ENCODE peak calls at places on chromosomes 16 and 17, in ten cellular contexts. Z, K, T, G, N, S, V, Y, I and O are unnamed samples.

GRCh38 chr16:982152-983043 is 828 bp downstream of the SOX8 start:
- DNase-seq in I (no peak), K (no peak), S (no peak), T (peak; percentile 43), N (no peak), Y (no peak), Z (no peak), G (no peak), V (no peak), O (no peak)

GRCh38 chr16:64991011-64991410 is 130.9 kb downstream of the CDH11 start:
- DNase-seq in G (no peak), K (no peak), T (no peak), V (no peak), Z (no peak), S (no peak), N (no peak), I (no peak), Y (no peak), O (no peak)

GRCh38 chr16:88703486-88704309 is 2.5 kb downstream of the RNF166 start:
- DNase-seq in I (no peak), S (no peak), Y (peak; percentile 69), V (no peak), Z (no peak), N (no peak), T (no peak), G (no peak), K (no peak), O (no peak)

GRCh38 chr16:82368041-82368440 is 198.0 kb upstream of the MPHOSPH6 start:
- DNase-seq in K (no peak), G (peak; percentile 2), Y (peak; percentile 75), S (no peak), T (peak; percentile 61), V (peak; percentile 38), Z (no peak), N (peak; percentile 32), I (no peak), O (no peak)

GRCh38 chr16:10069374-10069773 is 112.9 kb downstream of the GRIN2A start:
- DNase-seq in T (no peak), I (no peak), Y (peak; percentile 72), N (no peak), V (no peak), S (no peak), G (no peak), K (no peak), Z (no peak), O (no peak)

GRCh38 chr16:84243732-84244131 is 3.9 kb upstream of the KCNG4 start:
- DNase-seq in S (no peak), T (no peak), Y (no peak), G (no peak), K (no peak), I (no peak), N (no peak), V (no peak), Z (no peak), O (no peak)

GRCh38 chr17:41404024-41404651 is 6.7 kb upstream of the KRT31 start:
- DNase-seq in G (peak; percentile 80), N (peak; percentile 97), Z (no peak), I (no peak), K (no peak), S (peak; percentile 94), T (no peak), Y (peak; percentile 22), V (peak; percentile 86), O (peak; percentile 97)

GRCh38 chr16:2512920-2513404 is 790 bp upstream of the ATP6V0C start:
- DNase-seq in V (no peak), S (no peak), Y (no peak), K (no peak), N (no peak), I (peak; percentile 68), Z (no peak), G (no peak), T (peak; percentile 58), O (no peak)

GRCh38 chr16:69711115-69711740 is 15.1 kb downstream of the NQO1 start:
- DNase-seq in S (peak; percentile 17), N (peak; percentile 81), I (no peak), Y (no peak), G (peak; percentile 72), V (peak; percentile 43), T (no peak), Z (no peak), K (no peak), O (peak; percentile 66)

GRCh38 chr16:88963583-88963982 is 13.4 kb downstream of the CBFA2T3 start:
- DNase-seq in K (no peak), I (peak; percentile 45), G (no peak), T (no peak), Z (no peak), N (no peak), Y (peak; percentile 7), S (no peak), V (no peak), O (no peak)

GRCh38 chr16:65947951-65948350 is 418.5 kb upstream of the CDH5 start:
- DNase-seq in S (no peak), Z (no peak), I (no peak), K (no peak), V (no peak), Y (no peak), T (peak; percentile 31), G (no peak), N (no peak), O (no peak)

GRCh38 chr17:62111562-62112180 is 46.6 kb upstream of the MED13 start:
- DNase-seq in Z (no peak), Y (no peak), T (no peak), S (no peak), V (no peak), G (no peak), N (no peak), I (no peak), K (no peak), O (no peak)

GRCh38 chr16:3643095-3643730 is 11.3 kb upstream of the DNASE1 start:
- DNase-seq in S (no peak), K (no peak), Y (no peak), V (no peak), I (no peak), N (no peak), T (peak; percentile 39), G (no peak), Z (no peak), O (no peak)

DNA sequence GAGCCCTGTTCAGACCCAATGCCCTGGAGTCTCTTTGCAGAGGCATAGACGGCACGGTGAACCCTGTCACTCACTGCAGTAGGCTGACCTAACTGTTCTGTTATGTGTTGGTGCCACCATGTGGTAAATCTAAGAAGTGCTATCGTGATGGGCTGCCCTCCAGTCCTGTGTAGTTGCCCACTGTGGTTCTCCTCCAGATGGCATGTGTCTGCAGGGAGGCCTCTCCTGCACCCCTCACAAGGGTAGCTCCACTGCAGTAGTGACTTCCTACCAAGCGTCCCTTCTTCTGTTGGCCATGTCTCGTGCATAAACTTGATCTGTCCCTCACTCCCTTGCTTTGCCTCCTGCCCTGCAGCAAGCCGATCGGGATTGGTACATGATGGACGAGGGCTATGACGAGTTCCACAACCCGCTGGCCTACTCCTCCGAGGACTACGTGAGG is 5.8 kb downstream of the DHX38 start:
- DNase-seq in V (peak; percentile 49), Z (peak; percentile 13), T (peak; percentile 78), I (no peak), Y (no peak), N (peak; percentile 49), G (peak; percentile 64), K (peak; percentile 70), S (no peak), O (peak; percentile 32)
- TF ChIP-seq CTCF in V (peak; percentile 63), Z (peak; percentile 73), T (peak; percentile 66), I (peak; percentile 64), Y (peak; percentile 60), N (peak; percentile 55), G (peak; percentile 56), K (peak; percentile 71), S (peak; percentile 48), O (peak; percentile 54)

GRCh38 chr17:64002658-64003525 is 4.7 kb downstream of the PRR29 start:
- DNase-seq in S (no peak), G (no peak), V (no peak), Z (no peak), N (no peak), T (peak; percentile 20), K (no peak), Y (no peak), I (no peak), O (no peak)

GRCh38 chr17:64004218-64004770 is 6.1 kb downstream of the PRR29 start:
- DNase-seq in S (no peak), G (no peak), T (no peak), Z (no peak), K (no peak), N (no peak), I (no peak), V (no peak), Y (no peak), O (no peak)

GRCh38 chr17:64004903-64005733 is 7.0 kb downstream of the PRR29 start:
- DNase-seq in Y (no peak), K (no peak), I (no peak), G (no peak), N (no peak), S (no peak), Z (no peak), T (peak; percentile 19), V (no peak), O (no peak)

GRCh38 chr17:64001763-64002529 is 3.8 kb downstream of the PRR29 start:
- DNase-seq in N (peak; percentile 12), Y (peak; percentile 71), I (peak; percentile 85), G (peak; percentile 75), K (no peak), V (no peak), T (peak; percentile 27), S (no peak), Z (no peak), O (no peak)

DNA sequence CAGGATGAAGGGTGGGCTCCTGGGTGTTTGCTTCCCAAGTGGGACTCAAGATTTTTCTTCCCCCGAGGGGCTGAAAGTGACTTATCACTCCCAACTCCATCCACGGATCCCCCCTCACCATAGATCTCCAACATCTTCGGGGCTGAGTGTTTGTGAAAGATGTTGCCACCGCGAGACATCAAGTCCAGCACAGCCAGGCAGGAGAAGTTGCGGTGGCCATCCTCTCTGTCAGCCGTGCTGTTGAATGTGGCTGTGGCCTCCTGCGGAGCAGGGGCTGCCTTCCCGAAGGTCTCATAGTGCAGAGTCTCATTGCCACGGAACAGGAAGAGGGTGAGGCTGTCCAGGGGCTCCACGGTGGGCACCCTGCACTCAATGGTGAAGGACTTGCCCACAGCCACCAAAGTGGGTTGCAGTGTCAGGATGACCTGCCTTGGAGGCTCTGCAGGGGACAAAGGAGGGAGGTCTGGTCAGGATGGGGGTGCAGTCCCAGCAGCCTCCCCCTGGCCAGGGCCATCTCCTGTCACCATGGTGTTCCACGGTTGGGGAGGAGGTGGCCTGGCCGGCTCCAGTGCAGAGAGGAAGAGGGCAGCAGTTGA is 5.5 kb downstream of the PRR29 start:
- DNase-seq in V (no peak), K (no peak), S (no peak), N (no peak), G (no peak), Z (no peak), I (no peak), T (peak; percentile 18), Y (no peak), O (no peak)
- H3K4me3 ChIP-seq in V (no peak overlapping the region), K (no peak overlapping the region), S (no peak overlapping the region), N (no peak overlapping the region), G (no peak overlapping the region), Z (no peak overlapping the region), I (no peak overlapping the region), T (no peak overlapping the region), Y (no peak overlapping the region), O (no peak overlapping the region)

GRCh38 chr17:79438045-79438444 is 172.8 kb downstream of the RBFOX3 start:
- DNase-seq in G (no peak), K (no peak), Z (no peak), N (no peak), S (no peak), V (no peak), I (peak; percentile 17), T (peak; percentile 57), Y (no peak), O (no peak)
- TF ChIP-seq CTCF in G (no peak), K (no peak), Z (no peak), N (no peak), S (no peak), V (no peak), I (no peak), T (no peak), Y (no peak), O (no peak)

GRCh38 chr16:53504665-53505064 is 1.7 kb upstream of the AKTIP start:
- DNase-seq in Y (no peak), Z (no peak), K (no peak), I (no peak), T (no peak), S (no peak), V (peak; percentile 46), G (peak; percentile 34), N (peak; percentile 46), O (peak; percentile 39)
- H3K4me3 ChIP-seq in Y (peak overlapping the region; percentile 61), Z (peak overlapping the region; percentile 94), K (peak overlapping the region; percentile 73), I (peak overlapping the region; percentile 89), T (no peak overlapping the region), S (no peak overlapping the region), V (no peak overlapping the region), G (no peak overlapping the region), N (no peak overlapping the region), O (no peak overlapping the region)